ENCODE peak calls at places on chromosomes 5 and 9, in nine cellular contexts. One of them, this sample, is unnamed.
A peak's percentile ranks its signal among the peaks of the same experiment; 100 is the strongest.

GRCh38 chr5:138459311-138459710 is 6.0 kb upstream of the EGR1 start:
- DNase-seq in PC-3: no peak
- DNase-seq in RPMI8226: no peak
- DNase-seq in Ammon's horn: peak; percentile 76
- DNase-seq in DND-41: no peak
- DNase-seq in SJCRH30: peak; percentile 33
- DNase-seq in AG20443: no peak
- DNase-seq in OCI-M1: no peak
- DNase-seq in central memory CD4-positive, alpha-beta T cell: peak; percentile 79
- DNase-seq in this sample: no peak

GRCh38 chr5:159849437-159850191 is 66.7 kb upstream of the ADRA1B start:
- DNase-seq in PC-3: peak; percentile 92
- DNase-seq in RPMI8226: no peak
- DNase-seq in Ammon's horn: peak; percentile 10
- DNase-seq in DND-41: no peak
- DNase-seq in SJCRH30: peak; percentile 19
- DNase-seq in AG20443: peak; percentile 82
- DNase-seq in OCI-M1: no peak
- DNase-seq in central memory CD4-positive, alpha-beta T cell: no peak
- DNase-seq in this sample: no peak

GRCh38 chr9:127974769-127975261 is 6.0 kb downstream of the EEIG1 start:
- DNase-seq in PC-3: no peak
- DNase-seq in RPMI8226: no peak
- DNase-seq in Ammon's horn: no peak
- DNase-seq in DND-41: no peak
- DNase-seq in SJCRH30: no peak
- DNase-seq in AG20443: peak; percentile 73
- DNase-seq in OCI-M1: no peak
- DNase-seq in central memory CD4-positive, alpha-beta T cell: no peak
- DNase-seq in this sample: no peak

GRCh38 chr5:151647320-151647861 is 39.3 kb downstream of the SPARC start:
- DNase-seq in PC-3: peak; percentile 41
- DNase-seq in RPMI8226: no peak
- DNase-seq in Ammon's horn: no peak
- DNase-seq in DND-41: no peak
- DNase-seq in SJCRH30: no peak
- DNase-seq in AG20443: no peak
- DNase-seq in OCI-M1: no peak
- DNase-seq in central memory CD4-positive, alpha-beta T cell: no peak
- DNase-seq in this sample: no peak

GRCh38 chr9:134407123-134407779 is 81.0 kb downstream of the RXRA start:
- DNase-seq in PC-3: peak; percentile 84
- DNase-seq in RPMI8226: peak; percentile 99
- DNase-seq in Ammon's horn: peak; percentile 95
- DNase-seq in DND-41: peak; percentile 86
- DNase-seq in SJCRH30: peak; percentile 79
- DNase-seq in AG20443: peak; percentile 98
- DNase-seq in OCI-M1: peak; percentile 88
- DNase-seq in central memory CD4-positive, alpha-beta T cell: peak; percentile 74
- DNase-seq in this sample: peak; percentile 89

GRCh38 chr5:144087576-144087975 is 82.9 kb downstream of the YIPF5 start:
- DNase-seq in PC-3: no peak
- DNase-seq in RPMI8226: no peak
- DNase-seq in Ammon's horn: no peak
- DNase-seq in DND-41: no peak
- DNase-seq in SJCRH30: no peak
- DNase-seq in AG20443: no peak
- DNase-seq in OCI-M1: no peak
- DNase-seq in central memory CD4-positive, alpha-beta T cell: no peak
- DNase-seq in this sample: no peak

GRCh38 chr5:149153193-149153750 is 12.0 kb downstream of the ABLIM3 start:
- DNase-seq in PC-3: no peak
- DNase-seq in RPMI8226: no peak
- DNase-seq in Ammon's horn: no peak
- DNase-seq in DND-41: no peak
- DNase-seq in SJCRH30: no peak
- DNase-seq in AG20443: no peak
- DNase-seq in OCI-M1: peak; percentile 39
- DNase-seq in central memory CD4-positive, alpha-beta T cell: no peak
- DNase-seq in this sample: no peak

GRCh38 chr9:69023650-69024049 is 9.7 kb upstream of the PRKACG start:
- DNase-seq in PC-3: peak; percentile 14
- DNase-seq in RPMI8226: peak; percentile 31
- DNase-seq in Ammon's horn: no peak
- DNase-seq in DND-41: no peak
- DNase-seq in SJCRH30: no peak
- DNase-seq in AG20443: no peak
- DNase-seq in OCI-M1: no peak
- DNase-seq in central memory CD4-positive, alpha-beta T cell: no peak
- DNase-seq in this sample: no peak

GRCh38 chr9:128919409-128919808 is 1.4 kb upstream of the PHYHD1 start:
- DNase-seq in PC-3: no peak
- DNase-seq in RPMI8226: no peak
- DNase-seq in Ammon's horn: no peak
- DNase-seq in DND-41: no peak
- DNase-seq in SJCRH30: no peak
- DNase-seq in AG20443: no peak
- DNase-seq in OCI-M1: no peak
- DNase-seq in central memory CD4-positive, alpha-beta T cell: no peak
- DNase-seq in this sample: no peak

GRCh38 chr5:163569284-163569683 is 63.9 kb downstream of the MAT2B start:
- DNase-seq in PC-3: peak; percentile 39
- DNase-seq in RPMI8226: no peak
- DNase-seq in Ammon's horn: peak; percentile 40
- DNase-seq in DND-41: no peak
- DNase-seq in SJCRH30: no peak
- DNase-seq in AG20443: peak; percentile 22
- DNase-seq in OCI-M1: peak; percentile 46
- DNase-seq in central memory CD4-positive, alpha-beta T cell: no peak
- DNase-seq in this sample: no peak

GRCh38 chr9:26375448-26375847 is 517.2 kb downstream of the CAAP1 start:
- DNase-seq in PC-3: peak; percentile 78
- DNase-seq in RPMI8226: no peak
- DNase-seq in Ammon's horn: no peak
- DNase-seq in DND-41: no peak
- DNase-seq in SJCRH30: no peak
- DNase-seq in AG20443: no peak
- DNase-seq in OCI-M1: no peak
- DNase-seq in central memory CD4-positive, alpha-beta T cell: no peak
- DNase-seq in this sample: no peak

GRCh38 chr5:179241175-179241574 is 104.1 kb downstream of the ADAMTS2 start:
- DNase-seq in PC-3: no peak
- DNase-seq in RPMI8226: no peak
- DNase-seq in Ammon's horn: no peak
- DNase-seq in DND-41: no peak
- DNase-seq in SJCRH30: no peak
- DNase-seq in AG20443: peak; percentile 71
- DNase-seq in OCI-M1: no peak
- DNase-seq in central memory CD4-positive, alpha-beta T cell: no peak
- DNase-seq in this sample: no peak

GRCh38 chr9:89892920-89893319 is 288.1 kb downstream of the GADD45G start:
- DNase-seq in PC-3: no peak
- DNase-seq in RPMI8226: no peak
- DNase-seq in Ammon's horn: no peak
- DNase-seq in DND-41: no peak
- DNase-seq in SJCRH30: no peak
- DNase-seq in AG20443: no peak
- DNase-seq in OCI-M1: no peak
- DNase-seq in central memory CD4-positive, alpha-beta T cell: no peak
- DNase-seq in this sample: no peak

GRCh38 chr9:108057421-108058136 is 568.0 kb upstream of the KLF4 start:
- DNase-seq in PC-3: peak; percentile 88
- DNase-seq in RPMI8226: no peak
- DNase-seq in Ammon's horn: peak; percentile 22
- DNase-seq in DND-41: no peak
- DNase-seq in SJCRH30: no peak
- DNase-seq in AG20443: peak; percentile 88
- DNase-seq in OCI-M1: peak; percentile 18
- DNase-seq in central memory CD4-positive, alpha-beta T cell: no peak
- DNase-seq in this sample: no peak

GRCh38 chr5:122165574-122166021 is 36.3 kb downstream of the ZNF474 start:
- DNase-seq in PC-3: no peak
- DNase-seq in RPMI8226: no peak
- DNase-seq in Ammon's horn: no peak
- DNase-seq in DND-41: no peak
- DNase-seq in SJCRH30: no peak
- DNase-seq in AG20443: no peak
- DNase-seq in OCI-M1: no peak
- DNase-seq in central memory CD4-positive, alpha-beta T cell: no peak
- DNase-seq in this sample: no peak

GRCh38 chr5:153953411-153953810 is 85.3 kb downstream of the FAM114A2 start:
- DNase-seq in PC-3: no peak
- DNase-seq in RPMI8226: no peak
- DNase-seq in Ammon's horn: no peak
- DNase-seq in DND-41: no peak
- DNase-seq in SJCRH30: no peak
- DNase-seq in AG20443: peak; percentile 46
- DNase-seq in OCI-M1: no peak
- DNase-seq in central memory CD4-positive, alpha-beta T cell: no peak
- DNase-seq in this sample: no peak

GRCh38 chr9:100322954-100323536 is 29.7 kb downstream of the TEX10 start:
- DNase-seq in PC-3: peak; percentile 44
- DNase-seq in RPMI8226: peak; percentile 38
- DNase-seq in Ammon's horn: peak; percentile 44
- DNase-seq in DND-41: peak; percentile 21
- DNase-seq in SJCRH30: peak; percentile 40
- DNase-seq in AG20443: peak; percentile 43
- DNase-seq in OCI-M1: peak; percentile 77
- DNase-seq in central memory CD4-positive, alpha-beta T cell: no peak
- DNase-seq in this sample: peak; percentile 31

GRCh38 chr9:104240890-104241289 is 146.8 kb downstream of the SMC2 start:
- DNase-seq in PC-3: no peak
- DNase-seq in RPMI8226: peak; percentile 2
- DNase-seq in Ammon's horn: no peak
- DNase-seq in DND-41: no peak
- DNase-seq in SJCRH30: no peak
- DNase-seq in AG20443: no peak
- DNase-seq in OCI-M1: no peak
- DNase-seq in central memory CD4-positive, alpha-beta T cell: no peak
- DNase-seq in this sample: no peak

GRCh38 chr5:52837068-52837467 is 49.4 kb downstream of the ITGA1 start:
- DNase-seq in PC-3: no peak
- DNase-seq in RPMI8226: no peak
- DNase-seq in Ammon's horn: peak; percentile 30
- DNase-seq in DND-41: no peak
- DNase-seq in SJCRH30: no peak
- DNase-seq in AG20443: no peak
- DNase-seq in OCI-M1: no peak
- DNase-seq in central memory CD4-positive, alpha-beta T cell: no peak
- DNase-seq in this sample: no peak

GRCh38 chr9:86732514-86732913 is 214.8 kb downstream of the GAS1 start:
- DNase-seq in PC-3: peak; percentile 83
- DNase-seq in RPMI8226: no peak
- DNase-seq in Ammon's horn: peak; percentile 45
- DNase-seq in DND-41: no peak
- DNase-seq in SJCRH30: peak; percentile 77
- DNase-seq in AG20443: peak; percentile 73
- DNase-seq in OCI-M1: no peak
- DNase-seq in central memory CD4-positive, alpha-beta T cell: no peak
- DNase-seq in this sample: no peak

GRCh38 chr5:178435321-178436238 is 154.6 kb downstream of the COL23A1 start:
- DNase-seq in PC-3: no peak
- DNase-seq in RPMI8226: no peak
- DNase-seq in Ammon's horn: no peak
- DNase-seq in DND-41: peak; percentile 4
- DNase-seq in SJCRH30: no peak
- DNase-seq in AG20443: no peak
- DNase-seq in OCI-M1: no peak
- DNase-seq in central memory CD4-positive, alpha-beta T cell: no peak
- DNase-seq in this sample: no peak

This sample was measured in putamen.